ENCODE peak calls at places on chromosomes 12 and 14, in five cellular contexts. G, L, T, C and F are unnamed samples.

GRCh38 chr14:69152944-69153847 is at the start of gene DCAF5:
- DNase-seq in G (peak), L (peak), T (peak), C (peak), F (peak)

GRCh38 chr12:52496590-52497071 is 3.6 kb upstream of the KRT6A start:
- DNase-seq in G (no peak), L (no peak), T (no peak), C (no peak), F (no peak)

GRCh38 chr14:52950410-52950897 is 396 bp downstream of the FERMT2 start:
- DNase-seq in G (no peak), L (peak), T (peak), C (peak), F (peak)

GRCh38 chr12:12425616-12426015 is 68.7 kb downstream of the BORCS5 start:
- DNase-seq in G (no peak), L (no peak), T (no peak), C (no peak), F (no peak)

GRCh38 chr12:121274036-121274763 is 22.3 kb downstream of the CAMKK2 start:
- DNase-seq in G (no peak), L (no peak), T (no peak), C (no peak), F (no peak)

GRCh38 chr14:97707603-97708002 is 910.4 kb downstream of the VRK1 start:
- DNase-seq in G (no peak), L (no peak), T (no peak), C (peak), F (no peak)

GRCh38 chr12:117208206-117208605 is 17.9 kb upstream of the FBXO21 start:
- DNase-seq in G (no peak), L (no peak), T (no peak), C (no peak), F (no peak)

GRCh38 chr12:102478416-102479098 is 1.8 kb downstream of the IGF1 start:
- DNase-seq in G (no peak), L (no peak), T (peak), C (peak), F (no peak)

GRCh38 chr12:57726884-57727757 is 11.4 kb downstream of the AGAP2 start:
- DNase-seq in G (no peak), L (no peak), T (no peak), C (no peak), F (no peak)

GRCh38 chr12:88444481-88444880 is 135.8 kb downstream of the KITLG start:
- DNase-seq in G (no peak), L (no peak), T (no peak), C (no peak), F (no peak)

GRCh38 chr12:84492381-84492883 is 420.2 kb downstream of the SLC6A15 start:
- DNase-seq in G (no peak), L (no peak), T (no peak), C (no peak), F (no peak)

GRCh38 chr12:106246891-106247730 is 709 bp downstream of the CKAP4 start:
- DNase-seq in G (peak), L (no peak), T (peak), C (peak), F (no peak)

GRCh38 chr12:99984271-99985128 is at the start of gene ANKS1B:
- DNase-seq in G (no peak), L (peak), T (no peak), C (peak), F (no peak)

GRCh38 chr14:90874599-90874998 is 58.4 kb upstream of the TTC7B start:
- DNase-seq in G (no peak), L (no peak), T (no peak), C (no peak), F (no peak)

GRCh38 chr14:67618617-67619063 is 1.1 kb upstream of the ARG2 start:
- DNase-seq in G (no peak), L (no peak), T (no peak), C (peak), F (no peak)

GRCh38 chr14:64704743-64705405 is 650 bp downstream of the PLEKHG3 start:
- DNase-seq in G (no peak), L (no peak), T (peak), C (no peak), F (no peak)

GRCh38 chr12:6345319-6346071 is 3.6 kb upstream of the TNFRSF1A start:
- DNase-seq in G (no peak), L (peak), T (peak), C (no peak), F (peak)

GRCh38 chr14:74382231-74382630 is 34.0 kb downstream of the VRTN start:
- DNase-seq in G (no peak), L (no peak), T (no peak), C (no peak), F (no peak)

GRCh38 chr14:65790185-65790815 is 377.8 kb downstream of the FUT8 start:
- DNase-seq in G (no peak), L (no peak), T (no peak), C (no peak), F (no peak)

DNA sequence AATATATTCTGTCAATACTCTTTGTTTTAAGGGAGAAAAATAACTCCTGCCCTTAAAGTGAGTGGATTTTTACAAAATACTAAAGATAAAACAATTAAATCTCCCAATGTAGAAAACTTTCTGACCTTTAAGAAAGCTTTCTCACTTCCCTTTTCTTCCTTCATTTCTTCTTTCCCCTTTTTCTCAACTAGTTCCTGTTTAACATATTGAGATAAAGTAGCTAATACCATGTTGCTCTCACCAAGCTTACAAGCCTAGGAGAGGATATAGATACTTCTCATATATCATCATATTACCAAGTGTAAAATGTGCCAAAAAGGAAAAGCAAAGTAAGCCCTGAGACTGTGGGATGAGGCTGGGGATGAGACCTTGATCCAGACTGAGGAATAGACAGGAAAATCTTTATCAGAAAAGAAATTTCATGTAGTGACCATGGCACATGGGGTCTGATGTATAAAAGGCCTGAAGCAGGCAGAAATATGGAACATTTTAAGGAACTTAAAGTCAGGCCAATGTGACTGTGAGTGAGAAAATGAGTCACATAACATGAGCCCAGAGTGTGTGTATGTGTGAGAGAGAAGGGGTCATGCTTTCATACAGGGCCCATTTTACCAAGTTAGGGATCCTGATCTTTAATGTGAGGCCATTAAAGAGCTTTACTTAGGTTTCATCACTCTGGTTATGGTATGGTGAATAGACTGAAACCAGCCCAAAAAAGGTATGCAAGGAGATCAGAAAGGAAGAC is 1.6 kb upstream of the RPL10L start:
- DNase-seq in G (no peak), L (no peak), T (no peak), C (no peak), F (no peak)
- TF ChIP-seq CTCF in G (no peak), L (no peak), T (no peak), C (no peak), F (no peak)

GRCh38 chr12:124566181-124567034 is 1.0 kb downstream of the NCOR2 start:
- DNase-seq in G (peak), L (peak), T (peak), C (peak), F (peak)
- TF ChIP-seq CTCF in G (peak), L (no peak), T (no peak), C (peak), F (no peak)

GRCh38 chr12:77615331-77615730 is 215.4 kb upstream of the NAV3 start:
- DNase-seq in G (no peak), L (no peak), T (no peak), C (no peak), F (no peak)
- TF ChIP-seq CTCF in G (no peak), L (no peak), T (no peak), C (no peak), F (no peak)

GRCh38 chr12:66942741-66943465 is 264.0 kb upstream of the GRIP1 start:
- DNase-seq in G (no peak), L (no peak), T (no peak), C (no peak), F (no peak)
- TF ChIP-seq CTCF in G (no peak), L (no peak), T (no peak), C (no peak), F (no peak)

GRCh38 chr14:75453817-75454434 is 26.1 kb downstream of the JDP2 start:
- DNase-seq in G (no peak), L (no peak), T (no peak), C (peak), F (no peak)
- TF ChIP-seq CTCF in G (no peak), L (no peak), T (no peak), C (peak), F (no peak)

GRCh38 chr12:104976703-104977102 is 9.4 kb upstream of the NOPCHAP1 start:
- DNase-seq in G (no peak), L (no peak), T (no peak), C (no peak), F (no peak)
- TF ChIP-seq CTCF in G (no peak), L (no peak), T (no peak), C (no peak), F (no peak)

DNA sequence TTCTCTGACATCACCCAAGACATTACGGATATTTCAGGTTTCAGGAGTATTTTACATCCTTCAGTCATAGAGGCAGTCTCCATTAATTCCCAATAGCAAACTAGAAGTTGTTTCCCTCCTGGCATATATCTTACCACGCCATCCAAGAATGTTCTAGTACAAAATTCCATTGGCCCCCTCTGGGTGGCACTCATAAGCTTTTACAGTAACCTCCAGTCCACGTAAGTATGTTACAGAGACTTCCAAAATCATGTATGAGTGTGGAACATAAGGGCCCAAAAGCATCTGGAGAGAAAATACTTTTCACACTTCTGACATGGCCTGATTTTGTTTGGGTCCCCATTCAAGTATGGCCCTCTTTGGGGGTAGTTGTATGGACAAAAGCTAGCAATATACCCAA is 58.1 kb upstream of the DHRS4 start:
- DNase-seq in G (no peak), L (no peak), T (no peak), C (no peak), F (no peak)
- TF ChIP-seq CTCF in G (no peak), L (peak), T (no peak), C (peak), F (no peak)

GRCh38 chr12:63940295-63940997 is 95.9 kb downstream of the SRGAP1 start:
- DNase-seq in G (no peak), L (no peak), T (no peak), C (no peak), F (no peak)

GRCh38 chr12:63944036-63944579 is 99.6 kb downstream of the SRGAP1 start:
- DNase-seq in G (no peak), L (no peak), T (no peak), C (no peak), F (no peak)

GRCh38 chr12:63944586-63945228 is 100.2 kb downstream of the SRGAP1 start:
- DNase-seq in G (no peak), L (no peak), T (no peak), C (no peak), F (no peak)

GRCh38 chr12:63942464-63943241 is 98.2 kb downstream of the SRGAP1 start:
- DNase-seq in G (no peak), L (no peak), T (no peak), C (no peak), F (no peak)

DNA sequence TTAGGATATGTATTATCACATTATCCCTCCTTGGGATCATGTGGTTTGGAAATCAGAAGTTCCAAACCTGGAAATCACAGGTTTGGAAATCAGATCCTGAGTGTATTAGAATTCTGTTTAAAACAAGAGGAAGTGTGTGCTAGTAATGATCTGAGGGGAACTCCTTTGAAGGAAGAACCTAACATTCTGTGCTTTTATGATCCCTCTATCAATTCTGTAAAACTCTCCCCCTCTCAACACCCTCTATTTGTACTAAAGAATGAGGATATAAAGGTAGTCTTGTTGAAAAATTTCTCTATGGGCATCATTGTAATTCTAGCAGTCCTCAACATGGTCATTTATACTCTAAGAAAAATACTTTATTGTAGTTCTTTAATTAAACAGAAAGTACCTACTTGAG is 97.4 kb downstream of the SRGAP1 start:
- DNase-seq in G (no peak), L (no peak), T (no peak), C (no peak), F (no peak)
- TF ChIP-seq CTCF in G (no peak), L (no peak), T (no peak), C (no peak), F (no peak)